ENCODE peak calls at places on chromosomes 3 and 15, in seven cellular contexts. C, W, X, G, Y, U and P are unnamed samples. For H4K20me1, the result is how much of the 10 kb centered on the place peaks cover.

GRCh38 chr3:113844622-113845222 is 6.1 kb downstream of the GRAMD1C start:
- DNase-seq in C (peak), W (peak), X (peak), G (peak), Y (peak), U (peak), P (peak)

GRCh38 chr15:64997911-64998310 is 8.2 kb upstream of the SPG21 start:
- DNase-seq in C (no peak), W (no peak), X (no peak), G (no peak), Y (peak), U (no peak), P (no peak)

GRCh38 chr3:129187857-129188256 is 4.2 kb upstream of the CNBP start:
- DNase-seq in C (no peak), W (no peak), X (no peak), G (peak), Y (no peak), U (no peak), P (no peak)

GRCh38 chr3:14377838-14378169 is 24.6 kb upstream of the SLC6A6 start:
- DNase-seq in C (no peak), W (no peak), X (no peak), G (no peak), Y (no peak), U (no peak), P (no peak)

GRCh38 chr15:55715355-55716076 is 27.4 kb downstream of the PRTG start:
- DNase-seq in C (no peak), W (no peak), X (no peak), G (no peak), Y (no peak), U (no peak), P (no peak)

GRCh38 chr15:39426552-39427532 is 154.0 kb upstream of the THBS1 start:
- DNase-seq in C (peak), W (peak), X (peak), G (peak), Y (peak), U (peak), P (peak)

GRCh38 chr3:124602986-124603627 is 127.1 kb upstream of the UMPS start:
- DNase-seq in C (no peak), W (no peak), X (no peak), G (peak), Y (no peak), U (no peak), P (no peak)

GRCh38 chr15:96851613-96852012 is 521.1 kb downstream of the NR2F2 start:
- DNase-seq in C (no peak), W (peak), X (peak), G (no peak), Y (no peak), U (no peak), P (peak)

GRCh38 chr15:54082836-54083492 is 104.7 kb downstream of the UNC13C start:
- DNase-seq in C (peak), W (no peak), X (peak), G (no peak), Y (peak), U (peak), P (peak)

GRCh38 chr3:132880986-132881385 is 157.2 kb upstream of the TMEM108 start:
- DNase-seq in C (no peak), W (no peak), X (no peak), G (no peak), Y (no peak), U (no peak), P (no peak)

GRCh38 chr3:6526321-6526720 is 334.6 kb upstream of the GRM7 start:
- DNase-seq in C (no peak), W (no peak), X (no peak), G (no peak), Y (no peak), U (no peak), P (no peak)

GRCh38 chr3:106423321-106424225 is 554.8 kb upstream of the CBLB start:
- DNase-seq in C (no peak), W (peak), X (no peak), G (no peak), Y (peak), U (no peak), P (no peak)

GRCh38 chr3:17054944-17055343 is 170.2 kb downstream of the PLCL2 start:
- DNase-seq in C (no peak), W (no peak), X (no peak), G (no peak), Y (no peak), U (no peak), P (no peak)

GRCh38 chr3:56930706-56931105 is 129.0 kb upstream of the ARHGEF3 start:
- DNase-seq in C (no peak), W (peak), X (no peak), G (no peak), Y (peak), U (no peak), P (no peak)

GRCh38 chr3:141941093-141941492 is 64.7 kb downstream of the ATP1B3 start:
- DNase-seq in C (no peak), W (no peak), X (no peak), G (no peak), Y (no peak), U (no peak), P (no peak)

GRCh38 chr3:124860599-124860998 is 26.6 kb downstream of the ITGB5 start:
- DNase-seq in C (no peak), W (peak), X (peak), G (no peak), Y (peak), U (no peak), P (peak)

GRCh38 chr3:161854232-161854771 is 357.7 kb downstream of the OTOL1 start:
- DNase-seq in C (peak), W (peak), X (peak), G (peak), Y (peak), U (peak), P (peak)

GRCh38 chr15:37204698-37205097 is 104.3 kb upstream of the MEIS2 start:
- DNase-seq in C (no peak), W (no peak), X (no peak), G (peak), Y (no peak), U (peak), P (no peak)

GRCh38 chr3:129936757-129937156 is 37.8 kb upstream of the TRH start:
- DNase-seq in C (peak), W (peak), X (peak), G (peak), Y (peak), U (peak), P (peak)

GRCh38 chr3:157632081-157632480 is 128.9 kb upstream of the VEPH1 start:
- DNase-seq in C (no peak), W (no peak), X (no peak), G (no peak), Y (no peak), U (no peak), P (no peak)

GRCh38 chr15:98943609-98944111 is 63.9 kb downstream of the PGPEP1L start:
- DNase-seq in C (no peak), W (peak), X (peak), G (no peak), Y (peak), U (no peak), P (peak)

GRCh38 chr3:107993771-107994170 is 97.1 kb downstream of the CD47 start:
- DNase-seq in C (no peak), W (peak), X (no peak), G (no peak), Y (peak), U (no peak), P (peak)

GRCh38 chr3:23079976-23080375 is 123.2 kb upstream of the UBE2E2 start:
- DNase-seq in C (no peak), W (peak), X (peak), G (no peak), Y (no peak), U (no peak), P (no peak)

GRCh38 chr3:4741404-4742307 is 237.6 kb upstream of the BHLHE40 start:
- DNase-seq in C (peak), W (peak), X (peak), G (no peak), Y (peak), U (no peak), P (peak)

GRCh38 chr3:170233532-170233931 is 11.3 kb downstream of the PRKCI start:
- DNase-seq in C (no peak), W (peak), X (peak), G (no peak), Y (peak), U (no peak), P (peak)

GRCh38 chr3:133840767-133841166 is 35.2 kb downstream of the SRPRB start:
- DNase-seq in C (no peak), W (no peak), X (no peak), G (no peak), Y (no peak), U (no peak), P (no peak)

GRCh38 chr3:87792532-87793321 is 266.1 kb downstream of the CGGBP1 start:
- DNase-seq in C (peak), W (no peak), X (no peak), G (no peak), Y (peak), U (no peak), P (no peak)

GRCh38 chr3:175346573-175347356 is 487.6 kb downstream of the NAALADL2 start:
- DNase-seq in C (no peak), W (peak), X (peak), G (peak), Y (peak), U (no peak), P (peak)

GRCh38 chr3:80994767-80995166 is 766.7 kb downstream of the GBE1 start:
- DNase-seq in C (no peak), W (no peak), X (no peak), G (no peak), Y (no peak), U (no peak), P (no peak)

GRCh38 chr3:31114929-31115283 is 220.4 kb upstream of the GADL1 start:
- DNase-seq in C (peak), W (peak), X (no peak), G (no peak), Y (peak), U (no peak), P (no peak)

DNA sequence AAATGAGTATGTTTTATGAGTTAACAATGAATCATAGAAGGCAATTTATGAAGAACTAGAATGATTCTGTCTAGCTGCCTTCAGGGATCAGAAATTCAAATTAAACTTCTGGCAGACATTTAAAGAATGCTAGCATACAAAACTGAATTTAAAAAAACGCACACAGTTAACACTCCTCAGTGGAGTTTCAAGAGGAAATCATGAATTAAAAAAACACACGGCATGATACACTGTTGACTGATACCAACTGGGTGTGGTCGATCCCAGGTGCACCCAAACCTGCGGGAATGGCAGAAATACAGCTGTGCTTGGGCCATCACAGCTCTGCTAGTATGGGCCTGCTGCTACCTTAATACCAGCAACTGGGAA is 526.0 kb downstream of the FOXP1 start:
- DNase-seq in C (no peak), W (no peak), X (no peak), G (no peak), Y (peak), U (no peak), P (peak)
- H4K20me1 ChIP-seq in C (under half), W (under half), X (under half), G (under half), Y (under half), U (under half), P (half or more)

DNA sequence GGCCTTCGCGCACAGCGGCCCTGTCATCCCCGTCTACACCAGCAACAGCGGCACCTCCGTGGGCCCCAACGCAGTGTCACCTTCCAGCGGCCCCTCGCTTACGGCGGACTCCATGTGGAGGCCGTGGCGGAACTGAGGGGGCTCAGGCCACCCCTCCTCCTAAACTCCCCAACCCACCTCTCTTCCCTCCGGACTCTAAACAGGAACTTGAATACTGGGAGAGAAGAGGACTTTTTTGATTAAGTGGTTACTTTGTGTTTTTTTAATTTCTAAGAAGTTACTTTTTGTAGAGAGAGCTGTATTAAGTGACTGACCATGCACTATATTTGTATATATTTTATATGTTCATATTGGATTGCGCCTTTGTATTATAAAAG is 2.1 kb downstream of the HES1 start:
- DNase-seq in C (no peak), W (peak), X (no peak), G (no peak), Y (no peak), U (no peak), P (no peak)
- H4K20me1 ChIP-seq in C (under half), W (under half), X (under half), G (under half), Y (under half), U (under half), P (under half)

GRCh38 chr3:146152841-146153240 is 8.1 kb downstream of the PLOD2 start:
- DNase-seq in C (no peak), W (no peak), X (no peak), G (no peak), Y (no peak), U (no peak), P (no peak)
- H4K20me1 ChIP-seq in C (under half), W (half or more), X (under half), G (under half), Y (under half), U (under half), P (half or more)

DNA sequence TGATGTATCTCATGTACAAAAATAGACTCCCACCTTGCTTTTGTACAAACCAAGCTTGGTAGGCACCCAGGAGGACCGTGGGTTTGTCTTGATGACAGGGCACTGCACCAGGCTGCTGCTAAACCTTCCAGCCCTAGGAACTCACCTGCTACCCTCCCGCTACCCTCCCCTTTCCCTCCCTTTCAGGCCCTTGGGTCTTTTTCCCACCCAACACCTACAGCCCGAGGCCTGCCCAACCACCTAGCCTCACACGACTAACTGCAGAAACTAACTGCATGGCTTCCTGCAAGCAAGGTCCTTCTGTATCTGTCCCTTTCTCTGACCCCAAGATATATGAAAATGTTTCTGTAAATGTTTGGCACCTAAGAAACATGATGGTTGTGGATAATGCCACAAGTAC is 11.1 kb downstream of the PPM1M start:
- DNase-seq in C (no peak), W (no peak), X (no peak), G (peak), Y (no peak), U (no peak), P (no peak)
- H4K20me1 ChIP-seq in C (under half), W (half or more), X (under half), G (under half), Y (under half), U (under half), P (under half)